ENCODE peak calls at places on chromosomes 5 and 9, in ten cellular contexts. W is ovary, A is gastrocnemius medialis, L is right lobe of liver, H is spleen, J is heart left ventricle, M is HepG2, F is Peyer's patch, Z is A549, P is lower leg skin. V is an unnamed sample.

GRCh38 chr5:95426227-95426626 is 35.1 kb downstream of the FAM81B start:
- DNase-seq in Z (no peak), W (no peak), M (no peak), H (no peak), F (no peak), P (no peak), J (no peak), A (no peak), L (no peak), V (no peak)

GRCh38 chr9:123211081-123211480 is 57.3 kb downstream of the STRBP start:
- DNase-seq in W (no peak), M (no peak), F (no peak), J (no peak), L (no peak), P (no peak), H (no peak), A (no peak), Z (no peak), V (no peak)

GRCh38 chr5:113036321-113036720 is 59.7 kb downstream of the DCP2 start:
- DNase-seq in J (no peak), W (no peak), F (no peak), P (no peak), Z (no peak), M (no peak), H (no peak), L (no peak), A (no peak), V (no peak)

GRCh38 chr5:69493235-69493925 is 790 bp downstream of the OCLN start:
- DNase-seq in J (no peak), M (no peak), W (peak), F (peak), A (no peak), L (peak), Z (peak), H (peak), P (no peak), V (peak)

GRCh38 chr9:107108367-107108766 is 174.7 kb upstream of the RAD23B start:
- DNase-seq in Z (no peak), M (no peak), F (no peak), L (no peak), A (no peak), J (no peak), H (no peak), P (no peak), W (no peak), V (no peak)

GRCh38 chr5:75567710-75568109 is 43.5 kb upstream of the ANKDD1B start:
- DNase-seq in H (no peak), Z (peak), M (no peak), F (no peak), P (no peak), A (no peak), J (no peak), W (no peak), L (no peak), V (peak)

GRCh38 chr5:150862070-150862469 is 15.7 kb downstream of the IRGM start:
- DNase-seq in M (no peak), F (no peak), H (no peak), Z (no peak), J (no peak), L (no peak), A (no peak), P (no peak), W (no peak), V (no peak)

GRCh38 chr5:136750507-136750906 is 385.2 kb upstream of the TRPC7 start:
- DNase-seq in W (no peak), P (no peak), M (no peak), A (no peak), F (no peak), Z (no peak), J (no peak), L (no peak), H (no peak), V (no peak)

GRCh38 chr5:138460032-138460693 is 5.1 kb upstream of the EGR1 start:
- DNase-seq in J (no peak), L (no peak), M (no peak), F (no peak), H (no peak), W (peak), Z (no peak), A (no peak), P (no peak), V (peak)

GRCh38 chr5:71830626-71831539 is 111.8 kb downstream of the CARTPT start:
- DNase-seq in F (peak), W (peak), A (peak), M (no peak), H (no peak), L (no peak), Z (no peak), J (peak), P (peak), V (no peak)

GRCh38 chr5:173201636-173202265 is 33.3 kb downstream of the NKX2-5 start:
- DNase-seq in P (no peak), Z (peak), W (no peak), M (peak), A (no peak), F (no peak), H (no peak), L (no peak), J (no peak), V (no peak)

GRCh38 chr5:71693828-71694427 is 25.1 kb upstream of the CARTPT start:
- DNase-seq in L (no peak), P (no peak), W (no peak), F (peak), M (peak), J (no peak), H (no peak), A (no peak), Z (no peak), V (peak)

GRCh38 chr5:96243203-96243602 is 189.8 kb downstream of the PCSK1 start:
- DNase-seq in W (no peak), L (no peak), A (no peak), F (no peak), M (no peak), Z (no peak), J (no peak), H (no peak), P (no peak), V (no peak)

GRCh38 chr9:38181216-38181615 is 112.2 kb upstream of the SHB start:
- DNase-seq in L (no peak), J (no peak), A (no peak), F (no peak), W (no peak), M (no peak), H (no peak), Z (no peak), P (no peak), V (no peak)

GRCh38 chr5:43874772-43875171 is 271.8 kb downstream of the NNT start:
- DNase-seq in L (no peak), Z (no peak), F (no peak), H (no peak), M (peak), A (no peak), W (no peak), P (no peak), J (no peak), V (no peak)

GRCh38 chr9:119802621-119803020 is 433.4 kb upstream of the BRINP1 start:
- DNase-seq in F (peak), J (peak), P (peak), W (peak), H (no peak), L (no peak), Z (no peak), M (no peak), A (peak), V (no peak)

GRCh38 chr9:133714606-133715294 is 23.4 kb downstream of the SARDH start:
- DNase-seq in W (peak), P (no peak), A (peak), L (peak), H (no peak), F (no peak), J (peak), Z (no peak), M (peak), V (no peak)

DNA sequence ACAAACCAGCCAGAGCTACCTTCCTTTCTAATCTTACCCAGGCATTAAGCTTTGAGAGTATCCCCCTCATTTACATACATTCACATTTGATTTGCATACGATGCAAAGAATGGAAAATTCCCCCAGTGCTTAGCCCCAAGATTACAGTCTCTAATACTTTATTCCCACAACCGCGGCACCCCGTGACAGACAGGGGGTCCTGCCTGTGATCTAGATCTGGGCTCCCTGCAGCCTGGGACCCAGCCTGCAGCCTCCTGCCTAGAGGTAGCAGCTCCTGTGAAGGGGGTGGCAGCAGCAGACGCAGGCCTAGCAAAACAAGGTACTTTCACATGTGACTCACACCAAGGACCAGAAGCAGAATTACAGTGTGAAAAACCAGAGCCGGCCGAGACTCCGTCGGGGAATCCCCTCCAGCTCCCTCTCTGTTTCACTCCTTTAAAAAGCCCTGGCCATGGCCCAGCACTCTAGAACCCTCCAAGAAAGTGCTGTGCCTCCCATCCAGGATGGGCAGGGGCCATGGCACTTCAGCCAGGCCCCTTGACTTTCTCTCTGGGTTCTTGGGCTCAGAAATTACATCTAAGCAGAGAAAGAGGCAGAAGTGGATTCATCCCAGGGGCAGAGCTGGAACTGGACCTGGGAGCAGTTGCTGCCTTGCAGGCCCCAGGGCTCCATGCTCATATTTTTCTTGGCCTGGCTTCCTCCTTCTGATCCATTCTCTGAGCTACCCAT is 14.0 kb upstream of the TCF7 start:
- DNase-seq in A (no peak), Z (no peak), P (no peak), H (peak), W (no peak), M (no peak), F (peak), J (no peak), L (no peak), V (no peak)
- TF ChIP-seq POLR2A in A (no peak), Z (no peak), P (no peak), H (no peak), W (no peak), M (no peak), F (no peak), J (no peak), L (no peak), V (no peak)

GRCh38 chr5:134146651-134147544 is 29.9 kb downstream of the SKP1 start:
- DNase-seq in F (no peak), L (no peak), Z (no peak), H (peak), W (peak), A (no peak), J (no peak), M (no peak), P (no peak), V (no peak)
- TF ChIP-seq POLR2A in F (no peak), L (no peak), Z (no peak), H (no peak), W (no peak), A (no peak), J (no peak), M (no peak), P (no peak), V (no peak)

GRCh38 chr5:58241383-58241782 is 218.5 kb downstream of the PLK2 start:
- DNase-seq in W (no peak), J (no peak), P (no peak), L (no peak), H (no peak), A (no peak), F (no peak), M (no peak), Z (no peak), V (no peak)
- TF ChIP-seq POLR2A in W (no peak), J (no peak), P (no peak), L (no peak), H (no peak), A (no peak), F (no peak), M (no peak), Z (no peak), V (no peak)

GRCh38 chr9:129412814-129413536 is 207.9 kb downstream of the C9orf50 start:
- DNase-seq in F (peak), Z (peak), A (peak), P (peak), J (peak), W (peak), L (peak), H (peak), M (no peak), V (peak)
- TF ChIP-seq POLR2A in F (no peak), Z (peak), A (no peak), P (no peak), J (peak), W (peak), L (no peak), H (no peak), M (no peak), V (no peak)

GRCh38 chr5:124460666-124461065 is 285.8 kb downstream of the ZNF608 start:
- DNase-seq in H (no peak), A (no peak), P (no peak), W (no peak), M (no peak), L (no peak), Z (no peak), J (no peak), F (no peak), V (no peak)
- TF ChIP-seq POLR2A in H (no peak), A (no peak), P (no peak), W (no peak), M (no peak), L (no peak), Z (no peak), J (no peak), F (no peak), V (no peak)

GRCh38 chr5:179833056-179833708 is 12.5 kb downstream of the SQSTM1 start:
- DNase-seq in Z (no peak), A (no peak), F (no peak), P (no peak), H (no peak), W (no peak), M (no peak), L (no peak), J (no peak), V (no peak)
- TF ChIP-seq POLR2A in Z (no peak), A (no peak), F (no peak), P (no peak), H (no peak), W (no peak), M (no peak), L (no peak), J (no peak), V (no peak)

DNA sequence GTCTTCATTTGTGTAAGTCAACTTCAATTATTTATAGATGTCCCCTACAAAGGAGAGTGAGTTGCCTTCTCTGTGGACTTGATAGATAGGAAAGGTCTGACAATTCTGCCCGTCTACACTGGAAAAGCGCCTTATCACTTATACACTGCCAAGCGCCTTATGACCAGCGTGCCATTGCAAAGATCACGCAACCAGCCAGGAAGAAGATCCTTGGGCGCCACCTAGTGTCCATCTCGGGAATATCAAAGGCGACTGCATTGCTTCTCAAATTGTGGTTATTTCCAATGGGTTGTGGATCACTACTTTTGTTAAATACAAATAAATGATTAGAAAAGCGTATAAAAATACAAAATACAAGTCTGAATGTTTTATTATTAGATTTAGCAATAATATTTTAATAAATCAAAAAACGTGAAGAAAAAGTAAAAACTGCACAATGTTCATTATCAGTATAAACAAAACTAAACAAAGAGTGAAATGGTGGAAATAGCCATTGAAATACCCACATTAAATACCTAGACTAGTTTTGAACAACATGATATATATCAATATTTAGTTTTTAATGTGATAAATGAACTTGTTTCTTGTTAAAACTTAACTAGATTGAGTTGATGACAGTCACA is 27.8 kb downstream of the SUB1 start:
- DNase-seq in M (peak), F (peak), J (peak), L (peak), P (peak), Z (peak), H (peak), W (peak), A (peak), V (peak)
- TF ChIP-seq POLR2A in M (no peak), F (no peak), J (no peak), L (no peak), P (no peak), Z (no peak), H (no peak), W (no peak), A (no peak), V (no peak)

GRCh38 chr9:137216188-137216965 is 5.7 kb downstream of the RNF208 start:
- DNase-seq in J (no peak), W (no peak), F (no peak), A (no peak), M (no peak), Z (no peak), L (no peak), P (no peak), H (no peak), V (no peak)
- TF ChIP-seq POLR2A in J (no peak), W (no peak), F (no peak), A (no peak), M (no peak), Z (no peak), L (no peak), P (no peak), H (no peak), V (no peak)

GRCh38 chr5:157148734-157149615 is 6.3 kb upstream of the MED7 start:
- DNase-seq in P (peak), Z (peak), M (peak), A (peak), F (peak), L (no peak), J (no peak), W (peak), H (no peak), V (peak)

GRCh38 chr5:157137691-157138090 is 5.0 kb downstream of the MED7 start:
- DNase-seq in Z (no peak), F (no peak), P (no peak), L (no peak), J (no peak), M (no peak), W (no peak), H (no peak), A (no peak), V (no peak)

GRCh38 chr5:157142317-157143126 is at the start of gene MED7:
- DNase-seq in F (peak), L (peak), Z (peak), P (peak), H (peak), J (peak), M (peak), W (peak), A (peak), V (peak)

DNA sequence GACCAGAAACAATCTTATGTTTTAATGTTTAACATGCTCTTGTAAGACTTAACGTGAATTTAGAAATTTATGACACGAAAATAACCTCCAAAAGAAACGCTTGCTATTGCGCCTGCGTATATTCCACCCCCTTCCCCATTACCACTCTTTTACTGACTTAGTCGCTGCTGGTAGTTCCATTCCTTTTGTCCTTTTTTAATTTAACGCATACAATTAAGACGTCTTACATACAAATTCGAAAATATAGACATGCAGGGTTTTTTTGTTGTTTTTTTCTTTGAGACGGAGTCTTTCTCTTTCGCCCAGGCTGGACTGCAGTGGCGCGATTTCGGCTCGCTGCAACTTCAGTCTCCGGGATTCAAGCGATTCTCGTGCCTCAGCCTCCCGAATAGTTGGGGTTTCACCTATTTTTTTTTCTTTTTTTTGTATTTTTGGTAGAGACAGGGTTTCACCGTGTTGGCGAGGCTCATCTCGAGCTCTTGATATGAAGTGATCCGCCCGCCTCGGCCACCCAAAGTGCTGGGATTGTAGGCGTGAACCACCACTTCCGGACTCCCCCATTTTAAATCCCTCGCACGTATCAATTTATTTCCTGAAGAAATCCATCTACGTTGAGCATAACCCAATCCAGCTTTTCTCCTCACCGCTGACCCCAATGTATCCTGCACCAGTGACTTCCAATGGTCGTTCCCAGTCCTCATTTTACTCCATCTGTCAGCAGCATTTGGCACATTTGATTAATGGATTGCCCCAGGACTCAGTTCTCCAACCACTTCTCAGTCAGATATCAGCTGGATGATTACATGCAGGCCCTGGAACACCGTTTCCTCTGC is 678 bp upstream of the MED7 start:
- DNase-seq in J (no peak), F (peak), P (peak), H (peak), Z (peak), L (peak), A (peak), M (no peak), W (peak), V (peak)
- TF ChIP-seq POLR2A in J (no peak), F (no peak), P (no peak), H (no peak), Z (no peak), L (peak), A (no peak), M (no peak), W (no peak), V (peak)

V was measured in erythroblast.